ENCODE peak calls at places on chromosome 10, in ten cellular contexts. O is suprapubic skin, A is fibroblast of the aortic adventitia, Y is cardiac muscle cell, S is astrocyte of the spinal cord, G is cardiac fibroblast, M is tibial nerve, D is epithelial cell of esophagus, F is HFF-Myc, T is breast epithelium. E is an unnamed sample.

GRCh38 chr10:5831446-5831782 is 18.2 kb upstream of the GDI2 start:
- DNase-seq in T (no peak), S (no peak), D (no peak), M (no peak), F (no peak), G (no peak), O (no peak), A (no peak), Y (no peak), E (no peak)

GRCh38 chr10:85613391-85613790 is 753.2 kb downstream of the GRID1 start:
- DNase-seq in F (no peak), T (no peak), Y (no peak), M (no peak), D (no peak), O (no peak), A (no peak), S (no peak), G (no peak), E (no peak)

GRCh38 chr10:91090761-91091529 is 129.5 kb upstream of the PCGF5 start:
- DNase-seq in M (no peak), O (no peak), T (no peak), D (no peak), F (no peak), Y (no peak), G (peak), A (peak), S (peak), E (no peak)

GRCh38 chr10:2835950-2836349 is 231.4 kb upstream of the PFKP start:
- DNase-seq in S (no peak), O (no peak), M (no peak), Y (no peak), A (no peak), D (no peak), G (no peak), F (no peak), T (no peak), E (no peak)

GRCh38 chr10:92291921-92292860 is 1.2 kb downstream of the MARCHF5 start:
- DNase-seq in F (peak), D (peak), S (peak), T (no peak), G (peak), A (peak), Y (peak), O (peak), M (peak), E (peak)

GRCh38 chr10:30591249-30591670 is 38.3 kb downstream of the LYZL2 start:
- DNase-seq in T (no peak), O (no peak), A (peak), S (peak), Y (peak), D (peak), M (peak), F (peak), G (peak), E (no peak)

GRCh38 chr10:120607016-120607709 is 150.1 kb downstream of the PLPP4 start:
- DNase-seq in D (peak), A (peak), Y (no peak), M (no peak), G (peak), T (no peak), F (no peak), S (peak), O (no peak), E (no peak)

GRCh38 chr10:2278391-2278790 is 541.1 kb upstream of the ADARB2 start:
- DNase-seq in S (no peak), A (no peak), G (no peak), D (no peak), M (no peak), O (no peak), F (no peak), T (no peak), Y (no peak), E (no peak)

GRCh38 chr10:94687625-94688248 is 4.2 kb downstream of the CYP2C18 start:
- DNase-seq in Y (no peak), G (no peak), A (no peak), D (no peak), F (no peak), O (no peak), M (no peak), S (no peak), T (no peak), E (no peak)

GRCh38 chr10:69425513-69426298 is 9.0 kb upstream of the TACR2 start:
- DNase-seq in G (no peak), F (no peak), D (peak), M (no peak), Y (no peak), A (no peak), T (no peak), S (no peak), O (peak), E (no peak)

GRCh38 chr10:92387289-92387940 is 96.4 kb downstream of the MARCHF5 start:
- DNase-seq in M (no peak), O (no peak), T (no peak), A (peak), G (peak), S (peak), D (peak), F (peak), Y (peak), E (no peak)

GRCh38 chr10:6047326-6047611 is 14.9 kb downstream of the IL2RA start:
- DNase-seq in S (no peak), T (no peak), G (no peak), F (no peak), O (no peak), M (no peak), A (no peak), Y (no peak), D (no peak), E (no peak)

GRCh38 chr10:132979491-132980425 is 37.4 kb upstream of the CFAP46 start:
- DNase-seq in D (no peak), S (no peak), Y (peak), T (no peak), G (no peak), A (no peak), O (no peak), F (no peak), M (no peak), E (no peak)

GRCh38 chr10:23281044-23281433 is 63.6 kb downstream of the C10orf67 start:
- DNase-seq in Y (no peak), M (no peak), F (no peak), A (no peak), G (no peak), T (no peak), O (no peak), D (no peak), S (no peak), E (no peak)
- H3K4me3 ChIP-seq in Y (no peak), M (no peak), F (no peak), A (no peak), G (no peak), T (no peak), O (no peak), D (no peak), S (no peak), E (no peak)

GRCh38 chr10:79507436-79508167 is 4.7 kb upstream of the EIF5AL1 start:
- DNase-seq in M (no peak), F (no peak), S (no peak), Y (no peak), T (no peak), G (no peak), D (no peak), A (no peak), O (no peak), E (no peak)

GRCh38 chr10:79505771-79506351 is 6.5 kb upstream of the EIF5AL1 start:
- DNase-seq in Y (no peak), T (no peak), S (no peak), F (no peak), A (no peak), G (no peak), D (no peak), O (no peak), M (no peak), E (no peak)

GRCh38 chr10:79496896-79497295 is 15.4 kb upstream of the EIF5AL1 start:
- DNase-seq in D (no peak), Y (no peak), M (no peak), A (no peak), O (no peak), S (no peak), F (no peak), T (no peak), G (no peak), E (no peak)

GRCh38 chr10:79498431-79498830 is 13.9 kb upstream of the EIF5AL1 start:
- DNase-seq in A (no peak), Y (no peak), F (no peak), O (no peak), T (no peak), M (no peak), D (no peak), G (no peak), S (no peak), E (no peak)

DNA sequence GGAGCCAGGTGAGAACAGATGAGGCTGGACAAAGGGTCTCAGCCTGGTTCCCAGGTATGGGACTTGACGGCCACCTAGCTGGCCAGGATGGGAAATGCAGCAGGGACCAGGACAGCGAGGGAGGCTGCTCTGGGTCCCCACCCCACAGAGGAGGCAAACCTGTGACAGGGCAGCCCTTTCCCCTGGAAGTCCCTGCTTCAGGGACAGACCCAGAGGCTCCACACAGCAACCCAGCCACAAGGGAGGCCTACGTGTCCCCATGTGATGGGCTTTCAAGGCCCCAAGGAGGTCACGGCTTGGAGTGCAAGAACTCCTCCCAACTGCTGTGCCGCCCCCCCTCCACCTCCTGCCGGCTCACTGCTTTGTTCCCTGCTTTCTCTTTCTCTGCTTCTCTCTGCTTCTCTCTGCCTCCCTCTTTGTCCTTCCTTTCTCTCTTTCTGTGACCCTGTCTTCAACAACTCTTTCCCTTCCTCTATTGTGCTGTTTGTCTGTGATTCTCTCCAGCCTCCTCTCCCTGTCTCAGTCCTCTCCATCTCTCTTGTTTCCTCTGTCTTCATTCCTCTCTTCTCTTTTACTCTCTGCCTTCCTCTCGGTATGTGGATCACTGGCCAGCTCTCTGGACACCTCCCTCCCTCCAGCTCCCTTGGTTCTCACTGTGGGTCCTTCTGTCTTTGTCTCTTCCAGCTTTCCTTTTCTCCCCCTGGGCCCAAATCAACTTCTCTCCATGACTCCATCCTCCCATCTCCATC is 9.6 kb upstream of the EIF5AL1 start:
- DNase-seq in D (peak), A (no peak), S (no peak), F (no peak), G (peak), Y (peak), T (no peak), M (no peak), O (no peak), E (no peak)
- TF ChIP-seq CTCF in D (peak), A (peak), S (peak), F (peak), G (peak), Y (peak), T (no peak), M (peak), O (peak), E (peak)

GRCh38 chr10:82653244-82653933 is 778.4 kb downstream of the NRG3 start:
- DNase-seq in M (no peak), S (no peak), Y (no peak), D (no peak), F (no peak), O (no peak), T (no peak), A (no peak), G (no peak), E (no peak)
- H3K4me3 ChIP-seq in M (no peak), S (no peak), Y (no peak), D (no peak), F (no peak), O (no peak), T (no peak), A (no peak), G (no peak), E (no peak)

DNA sequence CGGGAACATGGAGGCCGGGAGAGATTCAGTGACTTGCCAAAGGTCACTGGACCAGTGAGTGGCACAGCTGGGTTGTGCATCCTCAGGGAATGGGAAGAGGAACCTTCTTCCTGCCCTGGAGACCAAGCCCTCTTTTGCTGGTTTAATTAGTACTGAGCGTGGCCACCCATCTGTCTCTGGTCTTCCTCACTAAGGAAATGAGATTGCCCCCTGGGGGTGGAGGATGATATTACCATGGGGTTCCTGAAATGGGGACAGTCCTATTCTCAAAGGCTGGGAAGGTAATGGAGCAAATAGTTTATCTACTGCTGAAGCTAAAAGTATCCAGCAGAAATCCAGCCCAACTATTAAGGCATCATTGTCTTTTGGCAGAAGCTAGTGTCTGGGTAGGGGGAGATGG is 98.6 kb upstream of the FGFR2 start:
- DNase-seq in D (peak), Y (peak), G (no peak), O (no peak), F (no peak), S (no peak), M (no peak), T (no peak), A (no peak), E (no peak)
- TF ChIP-seq CTCF in D (peak), Y (peak), G (peak), O (peak), F (peak), S (peak), M (no peak), T (no peak), A (peak), E (peak)

DNA sequence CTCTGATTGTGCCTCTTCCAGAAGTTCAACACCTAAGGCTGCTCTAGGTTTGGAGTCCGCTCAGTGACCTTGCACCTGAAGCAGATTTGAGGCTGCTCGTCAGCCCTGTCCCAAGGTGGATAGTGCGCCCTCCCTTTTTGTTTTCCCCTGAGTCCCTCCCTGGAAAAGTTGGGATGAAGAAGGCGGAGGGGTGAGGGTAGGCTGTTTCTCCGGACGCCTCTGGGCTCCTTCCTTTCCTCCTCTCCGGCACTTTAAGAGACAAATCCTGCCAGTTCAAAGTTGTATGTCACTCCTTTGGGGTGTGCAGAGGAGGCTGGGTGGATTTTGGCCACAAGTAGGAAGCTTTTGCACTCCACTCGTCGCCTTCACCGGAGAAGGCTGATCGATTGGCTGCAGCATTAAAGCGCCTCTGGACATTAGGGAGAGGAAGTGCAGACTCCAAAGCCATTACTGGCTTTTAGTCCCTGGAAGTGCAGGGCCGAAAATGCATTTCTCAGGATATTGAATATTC is 81.9 kb upstream of the PRKG1 start:
- DNase-seq in T (no peak), A (peak), D (no peak), S (no peak), O (no peak), M (no peak), Y (no peak), G (peak), F (no peak), E (no peak)
- H3K4me3 ChIP-seq in T (peak), A (peak), D (no peak), S (peak), O (peak), M (peak), Y (peak), G (peak), F (peak), E (peak)

DNA sequence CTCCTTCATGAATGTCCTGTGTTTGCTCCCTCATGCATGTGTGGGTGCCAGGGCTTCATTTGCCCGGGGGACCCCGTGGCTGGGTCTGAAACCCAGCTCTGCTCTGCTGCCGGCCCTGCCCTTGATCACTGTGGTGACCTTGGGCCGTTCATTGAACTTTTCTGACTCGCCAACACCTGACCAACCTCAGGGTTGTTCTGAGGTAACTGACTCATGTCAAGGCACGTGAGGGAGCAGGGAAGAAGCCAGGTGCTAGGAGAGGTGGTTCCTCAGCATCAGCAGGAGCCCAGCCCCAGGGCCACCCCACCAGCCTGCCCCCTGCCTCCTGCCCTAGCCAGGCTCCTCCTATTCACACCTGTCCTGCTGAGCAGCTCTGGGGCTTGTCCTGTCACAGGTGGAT is 47.9 kb downstream of the TBATA start:
- DNase-seq in M (no peak), D (no peak), Y (no peak), G (no peak), O (no peak), S (no peak), T (no peak), A (no peak), F (no peak), E (peak)
- TF ChIP-seq CTCF in M (no peak), D (no peak), Y (no peak), G (no peak), O (no peak), S (no peak), T (no peak), A (no peak), F (no peak), E (no peak)

GRCh38 chr10:86955501-86956194 is 1.8 kb downstream of the MMRN2 start:
- DNase-seq in T (no peak), F (no peak), G (no peak), O (peak), Y (no peak), S (no peak), M (no peak), D (no peak), A (no peak), E (no peak)
- H3K4me3 ChIP-seq in T (peak), F (no peak), G (no peak), O (peak), Y (no peak), S (no peak), M (no peak), D (no peak), A (no peak), E (peak)

GRCh38 chr10:100481462-100482081 is 18.8 kb downstream of the WNT8B start:
- DNase-seq in O (peak), F (peak), M (peak), T (peak), Y (peak), D (peak), A (peak), G (peak), S (peak), E (peak)
- TF ChIP-seq CTCF in O (no peak), F (no peak), M (no peak), T (no peak), Y (no peak), D (no peak), A (no peak), G (no peak), S (no peak), E (no peak)

GRCh38 chr10:17669185-17669872 is 25.4 kb downstream of the STAM start:
- DNase-seq in Y (no peak), T (no peak), S (no peak), D (no peak), G (no peak), O (no peak), A (no peak), F (no peak), M (no peak), E (no peak)
- H3K4me3 ChIP-seq in Y (no peak), T (no peak), S (no peak), D (no peak), G (no peak), O (no peak), A (no peak), F (no peak), M (no peak), E (no peak)

GRCh38 chr10:43263551-43264323 is 3.1 kb downstream of the RASGEF1A start:
- DNase-seq in F (no peak), O (peak), S (no peak), D (no peak), A (no peak), T (no peak), Y (no peak), G (no peak), M (no peak), E (no peak)

GRCh38 chr10:43264987-43265798 is 1.7 kb downstream of the RASGEF1A start:
- DNase-seq in G (no peak), Y (no peak), A (no peak), F (no peak), O (no peak), T (no peak), D (no peak), S (no peak), M (no peak), E (no peak)

GRCh38 chr10:43264324-43264986 is 2.4 kb downstream of the RASGEF1A start:
- DNase-seq in S (no peak), F (no peak), M (no peak), A (no peak), O (no peak), Y (no peak), T (no peak), G (no peak), D (no peak), E (no peak)

GRCh38 chr10:43267811-43268210 is 946 bp upstream of the RASGEF1A start:
- DNase-seq in A (no peak), G (no peak), O (no peak), S (no peak), M (no peak), T (no peak), D (no peak), F (no peak), Y (no peak), E (no peak)

DNA sequence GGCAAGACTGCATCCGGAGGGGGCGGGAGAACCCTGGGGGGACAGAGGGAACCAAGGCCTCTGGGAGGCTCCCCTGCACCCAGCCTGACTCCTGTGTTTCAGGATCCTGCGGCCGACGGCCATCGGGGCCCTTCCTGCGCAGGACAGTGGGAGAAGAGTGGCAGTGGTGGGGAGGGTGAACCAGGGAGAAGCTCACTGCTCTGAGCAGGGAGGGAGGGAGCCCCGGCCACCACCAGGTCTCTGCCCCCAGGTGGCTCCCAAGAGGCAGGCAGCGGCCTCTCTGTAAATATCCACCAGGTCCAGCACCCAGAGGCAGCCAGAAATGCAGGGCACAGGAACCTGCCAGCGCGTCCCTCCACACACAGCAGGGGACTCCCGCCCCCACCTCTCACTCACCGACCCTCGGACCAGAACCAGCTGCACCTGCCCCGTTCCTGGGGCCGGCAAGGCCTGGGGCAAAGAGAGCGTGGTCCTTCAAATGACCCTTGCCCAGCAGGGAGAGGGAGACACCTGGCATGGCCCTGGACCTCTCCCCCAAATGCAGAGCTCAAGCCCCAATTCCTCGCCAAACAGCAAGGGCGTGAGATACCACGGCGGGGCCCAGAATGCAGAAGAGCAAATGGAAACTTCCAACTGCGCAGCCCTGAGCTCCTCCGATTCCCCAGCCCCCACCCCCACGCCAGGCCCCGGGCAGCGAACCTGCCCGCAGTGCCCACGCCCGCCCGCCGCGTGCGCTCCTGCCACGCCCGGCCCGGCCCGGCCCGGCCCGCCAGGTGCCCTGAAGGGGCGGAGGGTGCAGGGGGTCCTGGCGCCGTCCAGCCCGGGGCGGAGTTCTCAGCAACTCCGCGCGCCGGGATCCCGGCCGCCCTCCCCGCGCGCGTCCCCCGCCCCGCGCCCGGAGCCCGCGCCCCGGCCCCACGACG is 805 bp downstream of the RASGEF1A start:
- DNase-seq in O (peak), A (no peak), T (peak), D (peak), F (no peak), G (no peak), M (no peak), S (no peak), Y (peak), E (no peak)
- TF ChIP-seq CTCF in O (no peak), A (peak), T (no peak), D (no peak), F (peak), G (peak), M (no peak), S (peak), Y (no peak), E (peak)

E was measured in left ventricle myocardium inferior.